ENCODE peak calls at places on chromosomes 2 and 18, in five cellular contexts. L is activated CD8-positive, alpha-beta memory T cell treated with anti-CD3 and anti-CD28 coated beads for 1 hour; V is stimulated activated CD4-positive, alpha-beta T cell treated with anti-CD3 and anti-CD28 coated beads, Interleukin-1b, Interleukin-23, amount 100 ng/mL, for 1 hour; X is omental fat pad; E is ovary. M is an unnamed sample.

GRCh38 chr2:31138037-31138962 is at the start of gene GALNT14:
- DNase-seq in L (no peak), V (peak; percentile 4), X (no peak), E (peak; percentile 18), M (peak; percentile 69)

GRCh38 chr2:166653185-166653813 is 159.2 kb upstream of the SCN7A start:
- DNase-seq in L (no peak), V (no peak), X (no peak), E (no peak), M (no peak)

GRCh38 chr2:237863659-237864029 is 4.2 kb downstream of the RAMP1 start:
- DNase-seq in L (no peak), V (no peak), X (no peak), E (no peak), M (no peak)

GRCh38 chr2:10006248-10007147 is 36.9 kb upstream of the KLF11 start:
- DNase-seq in L (no peak), V (no peak), X (no peak), E (no peak), M (peak; percentile 56)

GRCh38 chr18:8786766-8787670 is 81.7 kb downstream of the MTCL1 start:
- DNase-seq in L (no peak), V (no peak), X (no peak), E (no peak), M (no peak)

GRCh38 chr2:28445448-28446258 is 50.2 kb upstream of the PLB1 start:
- DNase-seq in L (no peak), V (peak; percentile 22), X (no peak), E (no peak), M (no peak)

GRCh38 chr18:12585218-12585617 is 72.7 kb downstream of the SPIRE1 start:
- DNase-seq in L (no peak), V (no peak), X (no peak), E (no peak), M (no peak)

GRCh38 chr2:235394278-235394828 is 99.5 kb upstream of the AGAP1 start:
- DNase-seq in L (no peak), V (no peak), X (no peak), E (no peak), M (no peak)

GRCh38 chr2:170324640-170325046 is 146.7 kb downstream of the MYO3B start:
- DNase-seq in L (no peak), V (no peak), X (no peak), E (no peak), M (no peak)

GRCh38 chr18:12990662-12990976 is 543 bp upstream of the CEP192 start:
- DNase-seq in L (no peak), V (no peak), X (no peak), E (no peak), M (no peak)

GRCh38 chr2:156110890-156111289 is 221.6 kb downstream of the NR4A2 start:
- DNase-seq in L (no peak), V (no peak), X (no peak), E (no peak), M (no peak)